ENCODE peak calls at places on chromosomes 3 and 15, in ten cellular contexts. D is OCI-LY7, B is progenitor cell of endocrine pancreas, O is suprapubic skin, P is cardiac fibroblast, M is left lung, S is neural crest cell, W is neural progenitor cell, G is glutamatergic neuron, N is Caco-2. Z is an unnamed sample.
A peak's percentile ranks its signal among the peaks of the same experiment; 100 is the strongest.

GRCh38 chr15:61115241-61115640 is 113.9 kb downstream of the RORA start:
- DNase-seq in D (no peak), B (no peak), O (no peak), P (no peak), M (no peak), S (no peak), W (no peak), G (no peak), N (no peak), Z (no peak)

GRCh38 chr3:171799501-171799900 is 10.8 kb downstream of the PLD1 start:
- DNase-seq in D (no peak), B (no peak), O (no peak), P (no peak), M (no peak), S (no peak), W (no peak), G (no peak), N (no peak), Z (no peak)

GRCh38 chr15:87349181-87349580 is 907.4 kb downstream of the NTRK3 start:
- DNase-seq in D (no peak), B (no peak), O (no peak), P (peak; percentile 39), M (no peak), S (no peak), W (no peak), G (no peak), N (no peak), Z (no peak)

GRCh38 chr3:46013316-46014094 is 13.8 kb downstream of the XCR1 start:
- DNase-seq in D (no peak), B (no peak), O (no peak), P (no peak), M (no peak), S (no peak), W (no peak), G (no peak), N (no peak), Z (no peak)

GRCh38 chr15:92109485-92109884 is 256.0 kb downstream of the SLCO3A1 start:
- DNase-seq in D (peak; percentile 51), B (no peak), O (no peak), P (no peak), M (no peak), S (no peak), W (no peak), G (no peak), N (no peak), Z (no peak)

GRCh38 chr15:30065025-30065801 is 17.5 kb upstream of the GOLGA8J start:
- DNase-seq in D (no peak), B (no peak), O (no peak), P (peak; percentile 46), M (no peak), S (no peak), W (no peak), G (no peak), N (no peak), Z (no peak)

GRCh38 chr3:39011191-39011736 is 40.5 kb downstream of the SCN11A start:
- DNase-seq in D (no peak), B (no peak), O (no peak), P (no peak), M (no peak), S (no peak), W (no peak), G (no peak), N (no peak), Z (no peak)

GRCh38 chr3:147518465-147518864 is 109.3 kb downstream of the ZIC1 start:
- DNase-seq in D (no peak), B (no peak), O (no peak), P (peak; percentile 16), M (no peak), S (no peak), W (no peak), G (no peak), N (no peak), Z (no peak)

GRCh38 chr15:88015228-88015860 is 241.2 kb downstream of the NTRK3 start:
- DNase-seq in D (no peak), B (no peak), O (no peak), P (no peak), M (no peak), S (no peak), W (no peak), G (no peak), N (no peak), Z (no peak)

GRCh38 chr3:125406070-125406469 is 30.9 kb upstream of the ZNF148 start:
- DNase-seq in D (no peak), B (no peak), O (no peak), P (no peak), M (no peak), S (no peak), W (no peak), G (no peak), N (no peak), Z (no peak)

GRCh38 chr3:125398952-125399351 is 23.8 kb upstream of the ZNF148 start:
- DNase-seq in D (peak; percentile 21), B (no peak), O (no peak), P (no peak), M (no peak), S (no peak), W (no peak), G (peak; percentile 32), N (no peak), Z (no peak)

GRCh38 chr3:125401402-125401801 is 26.3 kb upstream of the ZNF148 start:
- DNase-seq in D (no peak), B (no peak), O (no peak), P (peak; percentile 17), M (no peak), S (no peak), W (no peak), G (no peak), N (no peak), Z (no peak)

GRCh38 chr3:125403789-125404188 is 28.7 kb upstream of the ZNF148 start:
- DNase-seq in D (no peak), B (no peak), O (no peak), P (no peak), M (no peak), S (no peak), W (no peak), G (no peak), N (no peak), Z (no peak)
- TF ChIP-seq CTCF in D (no peak), B (no peak), O (no peak), P (peak; percentile 13), M (no peak), S (no peak), W (no peak), G (no peak), N (no peak), Z (no peak)

GRCh38 chr15:38453971-38454686 is at the start of gene FAM98B:
- DNase-seq in D (peak; percentile 88), B (peak; percentile 86), O (peak; percentile 93), P (peak; percentile 93), M (peak; percentile 88), S (peak; percentile 95), W (peak; percentile 86), G (peak; percentile 96), N (peak; percentile 90), Z (peak; percentile 80)
- TF ChIP-seq CTCF in D (peak; percentile 56), B (peak; percentile 14), O (no peak), P (no peak), M (no peak), S (peak; percentile 24), W (peak; percentile 10), G (no peak), N (no peak), Z (no peak)

GRCh38 chr3:50632450-50632849 is 15.5 kb downstream of the MAPKAPK3 start:
- DNase-seq in D (no peak), B (no peak), O (no peak), P (no peak), M (no peak), S (no peak), W (no peak), G (no peak), N (no peak), Z (no peak)

GRCh38 chr3:50630394-50630793 is 13.4 kb downstream of the MAPKAPK3 start:
- DNase-seq in D (no peak), B (no peak), O (no peak), P (no peak), M (no peak), S (no peak), W (no peak), G (no peak), N (no peak), Z (no peak)

GRCh38 chr3:50628601-50629000 is 11.7 kb downstream of the MAPKAPK3 start:
- DNase-seq in D (no peak), B (no peak), O (no peak), P (no peak), M (no peak), S (no peak), W (no peak), G (no peak), N (no peak), Z (no peak)

GRCh38 chr3:50633233-50633795 is 16.4 kb downstream of the MAPKAPK3 start:
- DNase-seq in D (no peak), B (no peak), O (no peak), P (no peak), M (no peak), S (no peak), W (no peak), G (no peak), N (no peak), Z (no peak)

GRCh38 chr3:50630916-50631315 is 14.0 kb downstream of the MAPKAPK3 start:
- DNase-seq in D (no peak), B (no peak), O (no peak), P (no peak), M (no peak), S (no peak), W (no peak), G (no peak), N (no peak), Z (no peak)
- TF ChIP-seq CTCF in D (no peak), B (no peak), O (no peak), P (no peak), M (no peak), S (no peak), W (no peak), G (no peak), N (no peak), Z (no peak)

GRCh38 chr3:168843481-168843880 is 747.8 kb upstream of the GOLIM4 start:
- DNase-seq in D (no peak), B (no peak), O (no peak), P (no peak), M (no peak), S (no peak), W (no peak), G (no peak), N (no peak), Z (no peak)

GRCh38 chr3:168850109-168850508 is 754.4 kb upstream of the GOLIM4 start:
- DNase-seq in D (no peak), B (no peak), O (no peak), P (no peak), M (no peak), S (no peak), W (no peak), G (no peak), N (no peak), Z (no peak)

GRCh38 chr3:168844502-168845482 is 749.1 kb upstream of the GOLIM4 start:
- DNase-seq in D (no peak), B (no peak), O (no peak), P (no peak), M (no peak), S (no peak), W (no peak), G (no peak), N (no peak), Z (no peak)

GRCh38 chr3:168847293-168847883 is 751.7 kb upstream of the GOLIM4 start:
- DNase-seq in D (peak; percentile 44), B (no peak), O (no peak), P (peak; percentile 58), M (no peak), S (peak; percentile 16), W (peak; percentile 57), G (peak; percentile 19), N (no peak), Z (peak; percentile 17)
- TF ChIP-seq CTCF in D (peak; percentile 87), B (peak; percentile 78), O (peak; percentile 36), P (peak; percentile 49), M (peak; percentile 34), S (peak; percentile 87), W (peak; percentile 90), G (peak; percentile 47), N (peak; percentile 55), Z (peak; percentile 57)